ENCODE peak calls at places on chromosomes 13 and 19, in five cellular contexts. N is foreskin fibroblast, D is cardiac muscle cell, A is prostate gland, G is breast epithelium. U is an unnamed sample.

GRCh38 chr13:33351324-33351723 is 65.8 kb upstream of the STARD13 start:
- DNase-seq in N (no peak), D (no peak), A (no peak), G (no peak), U (no peak)

GRCh38 chr13:76799696-76800095 is 86.5 kb downstream of the KCTD12 start:
- DNase-seq in N (no peak), D (no peak), A (no peak), G (no peak), U (no peak)

GRCh38 chr13:83297591-83298305 is 584.5 kb downstream of the SLITRK1 start:
- DNase-seq in N (peak; percentile 29), D (no peak), A (no peak), G (no peak), U (no peak)

GRCh38 chr19:7673995-7674667 is 2.8 kb upstream of the MCEMP1 start:
- DNase-seq in N (peak; percentile 77), D (peak; percentile 20), A (no peak), G (no peak), U (no peak)

GRCh38 chr19:55383789-55384575 is at the start of gene TMEM238:
- DNase-seq in N (peak; percentile 71), D (peak; percentile 81), A (peak; percentile 41), G (peak; percentile 38), U (no peak)

GRCh38 chr13:83929147-83929546 is 46.9 kb upstream of the SLITRK1 start:
- DNase-seq in N (no peak), D (no peak), A (no peak), G (no peak), U (no peak)

GRCh38 chr13:98896083-98896867 is 81.6 kb downstream of the DOCK9 start:
- DNase-seq in N (no peak), D (no peak), A (no peak), G (no peak), U (no peak)

GRCh38 chr13:66618702-66619101 is 611.4 kb downstream of the PCDH9 start:
- DNase-seq in N (peak; percentile 23), D (peak; percentile 10), A (no peak), G (no peak), U (no peak)

GRCh38 chr13:36374063-36374462 is 27.9 kb upstream of the SPART start:
- DNase-seq in N (no peak), D (no peak), A (no peak), G (no peak), U (no peak)

GRCh38 chr19:36638862-36639510 is 27.7 kb downstream of the ZNF461 start:
- DNase-seq in N (no peak), D (no peak), A (no peak), G (no peak), U (no peak)

GRCh38 chr13:38348890-38349289 is 761 bp upstream of the UFM1 start:
- DNase-seq in N (no peak), D (peak; percentile 1), A (peak; percentile 3), G (no peak), U (no peak)

GRCh38 chr19:53463263-53463662 is 4.3 kb upstream of the ZNF813 start:
- DNase-seq in N (peak; percentile 37), D (peak; percentile 12), A (no peak), G (peak; percentile 26), U (no peak)

GRCh38 chr13:23642110-23642509 is 71.9 kb downstream of the TNFRSF19 start:
- DNase-seq in N (no peak), D (no peak), A (no peak), G (no peak), U (no peak)

GRCh38 chr13:27621116-27621365 is 651 bp upstream of the POLR1D start:
- DNase-seq in N (no peak), D (no peak), A (no peak), G (no peak), U (no peak)

GRCh38 chr13:20198781-20199180 is 6.0 kb upstream of the GJB2 start:
- DNase-seq in N (no peak), D (no peak), A (no peak), G (no peak), U (no peak)

GRCh38 chr19:27794444-27795042 is 1418.4 kb downstream of the UQCRFS1 start:
- DNase-seq in N (peak; percentile 17), D (peak; percentile 65), A (no peak), G (no peak), U (no peak)

GRCh38 chr19:42345191-42345812 is 19.9 kb downstream of the MEGF8 start:
- DNase-seq in N (peak; percentile 60), D (no peak), A (no peak), G (no peak), U (no peak)

GRCh38 chr19:6030214-6030507 is 52.2 kb upstream of the RANBP3 start:
- DNase-seq in N (peak; percentile 70), D (no peak), A (no peak), G (no peak), U (no peak)

GRCh38 chr19:8107301-8107903 is 42.0 kb downstream of the FBN3 start:
- DNase-seq in N (no peak), D (no peak), A (no peak), G (no peak), U (no peak)

GRCh38 chr19:40238775-40239174 is 12.3 kb upstream of the CCNP start:
- DNase-seq in N (no peak), D (no peak), A (no peak), G (no peak), U (no peak)

GRCh38 chr13:73334459-73334858 is 275.7 kb downstream of the KLF5 start:
- DNase-seq in N (peak; percentile 24), D (no peak), A (no peak), G (no peak), U (no peak)

GRCh38 chr13:31110617-31111016 is 51.1 kb downstream of the HSPH1 start:
- DNase-seq in N (no peak), D (no peak), A (no peak), G (no peak), U (no peak)

GRCh38 chr13:32164622-32165268 is 133.2 kb downstream of the FRY start:
- DNase-seq in N (peak; percentile 32), D (peak; percentile 64), A (no peak), G (no peak), U (no peak)

GRCh38 chr19:35039881-35040456 is 1.6 kb upstream of the HPN start:
- DNase-seq in N (no peak), D (no peak), A (no peak), G (no peak), U (no peak)

GRCh38 chr19:54684537-54684936 is 21.8 kb downstream of the LILRB4 start:
- DNase-seq in N (no peak), D (peak; percentile 1), A (no peak), G (no peak), U (no peak)

GRCh38 chr19:30442715-30443114 is 70.5 kb downstream of the ZNF536 start:
- DNase-seq in N (no peak), D (no peak), A (no peak), G (no peak), U (no peak)

GRCh38 chr19:30441011-30441410 is 68.8 kb downstream of the ZNF536 start:
- DNase-seq in N (no peak), D (no peak), A (no peak), G (no peak), U (no peak)

GRCh38 chr19:30434797-30435594 is 62.8 kb downstream of the ZNF536 start:
- DNase-seq in N (no peak), D (no peak), A (no peak), G (no peak), U (no peak)

GRCh38 chr19:30439271-30439750 is 67.1 kb downstream of the ZNF536 start:
- DNase-seq in N (no peak), D (no peak), A (no peak), G (no peak), U (no peak)

GRCh38 chr19:30437869-30438268 is 65.7 kb downstream of the ZNF536 start:
- DNase-seq in N (no peak), D (no peak), A (no peak), G (no peak), U (no peak)
- TF ChIP-seq CTCF in N (no peak), D (no peak), A (no peak), G (no peak), U (peak; percentile 25)

GRCh38 chr19:29526730-29527499 is 1.1 kb downstream of the VSTM2B start:
- DNase-seq in N (no peak), D (no peak), A (no peak), G (no peak), U (no peak)

GRCh38 chr19:29527500-29528328 is 1.9 kb downstream of the VSTM2B start:
- DNase-seq in N (no peak), D (no peak), A (no peak), G (no peak), U (no peak)

GRCh38 chr19:29529646-29530548 is 4.1 kb downstream of the VSTM2B start:
- DNase-seq in N (no peak), D (peak; percentile 37), A (no peak), G (no peak), U (no peak)

GRCh38 chr19:29528946-29529645 is 3.3 kb downstream of the VSTM2B start:
- DNase-seq in N (no peak), D (no peak), A (no peak), G (no peak), U (no peak)

DNA sequence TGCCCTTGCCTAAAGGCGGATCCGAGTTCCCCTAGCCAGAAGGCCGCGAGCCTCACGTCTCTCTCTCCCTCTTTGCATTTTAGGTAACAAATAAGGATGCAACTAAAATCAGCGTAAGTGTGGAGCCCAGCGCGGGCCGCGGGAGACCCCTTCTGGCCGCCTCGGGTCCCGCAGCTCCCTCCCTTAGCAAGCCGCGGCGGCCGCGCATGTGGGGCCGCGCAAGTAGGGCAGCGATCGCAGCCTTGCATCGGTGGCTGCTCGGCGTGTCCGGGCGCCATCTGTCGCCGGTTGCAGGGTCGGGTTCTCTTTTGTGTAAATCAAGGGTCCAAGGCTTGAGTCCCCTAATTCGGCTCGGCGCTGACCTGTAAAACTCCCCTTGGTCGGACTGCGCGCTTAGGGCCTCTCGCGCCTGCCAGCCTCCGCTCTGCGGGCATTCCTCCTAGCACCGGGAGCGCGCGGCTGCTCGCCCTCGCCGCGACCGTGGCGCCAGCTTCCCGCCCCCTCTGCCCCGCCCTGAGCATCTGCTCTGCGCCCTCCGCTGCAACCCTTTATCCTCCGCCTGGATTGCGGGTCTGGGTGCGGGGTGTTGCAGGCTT is 2.7 kb downstream of the VSTM2B start:
- DNase-seq in N (peak; percentile 66), D (peak; percentile 87), A (no peak), G (peak; percentile 22), U (peak; percentile 87)
- TF ChIP-seq CTCF in N (peak; percentile 73), D (peak; percentile 87), A (peak; percentile 30), G (peak; percentile 62), U (peak; percentile 91)

DNA sequence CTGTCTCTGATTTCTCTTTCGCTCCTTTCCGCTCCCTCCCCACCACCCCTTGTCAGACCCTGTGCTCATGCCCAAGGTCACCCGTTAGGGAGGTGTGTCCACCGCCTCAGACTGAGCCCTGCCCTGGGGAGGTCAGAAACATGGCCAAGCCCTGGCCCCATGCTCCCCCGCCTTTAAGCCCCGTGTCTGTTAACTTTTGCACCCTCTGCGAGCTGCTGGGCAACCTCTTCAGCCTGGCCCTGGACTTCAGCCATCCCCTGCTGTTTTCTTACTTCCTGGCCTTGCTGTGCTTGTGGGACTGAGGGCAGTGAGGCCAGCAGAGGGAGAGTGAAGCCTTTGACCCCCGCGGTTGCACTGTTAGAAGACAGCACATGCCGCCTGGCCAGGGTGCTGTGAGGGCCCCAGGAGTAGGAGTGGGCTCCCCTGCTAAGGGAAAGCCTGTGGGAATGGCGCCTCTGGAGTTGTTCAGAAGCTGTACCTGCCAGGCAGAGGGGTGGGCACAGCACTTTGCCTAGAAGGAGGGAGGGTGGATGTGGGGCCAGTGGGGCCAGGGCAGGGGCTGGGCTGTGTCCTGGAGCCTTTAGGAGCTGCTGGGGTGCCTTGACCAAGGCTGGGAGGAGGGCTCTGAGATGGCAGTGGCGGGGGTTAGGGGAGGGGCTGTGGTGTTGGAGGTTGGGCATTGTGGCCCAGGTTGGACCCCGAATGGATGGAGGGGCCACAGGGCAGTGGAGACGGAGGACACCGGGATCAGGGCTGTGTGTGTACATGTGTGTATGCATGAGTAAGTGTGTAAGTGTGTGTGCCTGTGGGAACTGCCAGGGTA is 7.9 kb downstream of the UPF1 start:
- DNase-seq in N (no peak), D (no peak), A (no peak), G (no peak), U (no peak)
- TF ChIP-seq CTCF in N (no peak), D (no peak), A (no peak), G (no peak), U (no peak)

GRCh38 chr19:3369337-3370213 is 3.2 kb downstream of the NFIC start:
- DNase-seq in N (peak; percentile 50), D (no peak), A (peak; percentile 72), G (no peak), U (no peak)
- TF ChIP-seq CTCF in N (no peak), D (peak; percentile 12), A (no peak), G (no peak), U (peak; percentile 43)